ENCODE peak calls at places on chromosomes 5 and 9, in nine cellular contexts. V, K, M, H, F, S, X, Y and P are unnamed samples.

GRCh38 chr9:99474186-99474585 is 252.1 kb downstream of the SEC61B start:
- DNase-seq in V (no peak), K (no peak), M (no peak), H (no peak), F (no peak), S (no peak), X (no peak), Y (no peak), P (no peak)

GRCh38 chr5:75964008-75964407 is 119.2 kb upstream of the SV2C start:
- DNase-seq in V (no peak), K (no peak), M (no peak), H (no peak), F (no peak), S (no peak), X (no peak), Y (no peak), P (no peak)

GRCh38 chr5:175861337-175862130 is 9.8 kb upstream of the CPLX2 start:
- DNase-seq in V (peak), K (no peak), M (no peak), H (peak), F (peak), S (no peak), X (no peak), Y (no peak), P (no peak)

GRCh38 chr5:73945505-73945904 is 319.5 kb downstream of the ARHGEF28 start:
- DNase-seq in V (peak), K (no peak), M (no peak), H (no peak), F (peak), S (no peak), X (no peak), Y (no peak), P (no peak)

GRCh38 chr9:12884736-12885395 is 110.0 kb downstream of the LURAP1L start:
- DNase-seq in V (peak), K (no peak), M (no peak), H (no peak), F (peak), S (no peak), X (no peak), Y (peak), P (peak)

GRCh38 chr5:54443264-54443663 is 12.2 kb upstream of the HSPB3 start:
- DNase-seq in V (peak), K (no peak), M (no peak), H (no peak), F (peak), S (no peak), X (no peak), Y (peak), P (no peak)

GRCh38 chr9:71896762-71897161 is 14.2 kb downstream of the ABHD17B start:
- DNase-seq in V (no peak), K (no peak), M (no peak), H (no peak), F (no peak), S (no peak), X (no peak), Y (no peak), P (no peak)

GRCh38 chr5:82820958-82821880 is 256.0 kb downstream of the TMEM167A start:
- DNase-seq in V (peak), K (no peak), M (no peak), H (no peak), F (no peak), S (no peak), X (no peak), Y (no peak), P (no peak)

GRCh38 chr9:136722093-136722968 is 10.0 kb downstream of the DIPK1B start:
- DNase-seq in V (no peak), K (no peak), M (no peak), H (no peak), F (no peak), S (no peak), X (no peak), Y (no peak), P (no peak)

GRCh38 chr5:1791176-1791575 is 8.5 kb downstream of the MRPL36 start:
- DNase-seq in V (no peak), K (no peak), M (no peak), H (no peak), F (no peak), S (no peak), X (no peak), Y (no peak), P (no peak)

GRCh38 chr9:86200599-86201162 is 58.8 kb downstream of the C9orf153 start:
- DNase-seq in V (no peak), K (no peak), M (no peak), H (no peak), F (no peak), S (no peak), X (no peak), Y (no peak), P (no peak)

GRCh38 chr9:6667633-6668280 is 22.2 kb upstream of the GLDC start:
- DNase-seq in V (peak), K (no peak), M (no peak), H (no peak), F (peak), S (no peak), X (no peak), Y (peak), P (peak)

GRCh38 chr5:134523543-134524136 is 1.8 kb upstream of the JADE2 start:
- DNase-seq in V (no peak), K (no peak), M (no peak), H (no peak), F (no peak), S (no peak), X (no peak), Y (no peak), P (no peak)
- H3K4me3 ChIP-seq in V (peak), K (peak), M (peak), H (peak), F (peak), S (peak), X (peak), Y (peak), P (peak)

GRCh38 chr5:43193952-43194321 is 1.9 kb downstream of the NIM1K start:
- DNase-seq in V (peak), K (no peak), M (no peak), H (no peak), F (no peak), S (no peak), X (no peak), Y (no peak), P (no peak)
- H3K4me3 ChIP-seq in V (peak), K (peak), M (peak), H (peak), F (peak), S (no peak), X (no peak), Y (peak), P (peak)

DNA sequence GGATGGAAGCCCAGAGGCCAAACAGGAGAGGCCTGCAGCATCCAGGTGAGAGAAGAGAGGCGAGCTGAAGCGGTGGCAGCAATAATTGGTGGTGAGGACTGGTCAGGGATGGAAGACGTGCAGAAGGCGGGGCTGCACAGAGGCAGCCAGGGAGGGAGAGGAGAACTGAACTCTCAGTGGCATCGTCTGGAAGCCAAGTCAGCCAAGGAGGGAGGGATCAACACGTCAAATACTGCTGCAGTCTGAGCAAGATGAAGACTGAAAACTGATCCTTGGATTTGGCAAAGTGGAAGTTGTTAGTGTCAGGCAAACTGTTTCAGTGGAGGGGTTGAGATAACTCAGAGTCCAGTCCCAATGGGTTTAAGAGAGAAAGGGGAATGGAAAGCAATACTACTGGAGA is 145.4 kb downstream of the CDK5RAP2 start:
- DNase-seq in V (no peak), K (no peak), M (no peak), H (peak), F (no peak), S (no peak), X (no peak), Y (peak), P (peak)
- H3K4me3 ChIP-seq in V (no peak), K (no peak), M (no peak), H (no peak), F (no peak), S (no peak), X (no peak), Y (no peak), P (no peak)

DNA sequence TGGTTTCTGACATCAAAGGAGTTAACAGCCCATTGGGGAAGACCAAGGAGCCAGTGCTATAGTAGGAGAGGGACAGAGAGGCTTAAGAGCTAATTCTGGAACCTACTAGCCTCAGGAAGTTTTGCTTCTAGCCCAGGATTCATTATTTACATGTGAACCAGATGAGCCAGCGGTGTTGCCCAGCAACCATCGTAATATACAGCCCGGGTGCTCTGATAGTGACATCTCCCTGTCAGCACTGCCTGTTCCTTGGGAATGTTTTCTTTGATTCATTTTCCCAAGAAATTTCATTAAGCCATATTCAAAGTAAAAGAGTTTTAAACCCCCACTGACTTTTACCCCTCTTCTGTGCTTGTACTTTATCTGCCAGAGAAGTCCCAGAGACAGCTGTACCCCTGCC is 217.4 kb upstream of the ADAMTSL1 start:
- DNase-seq in V (no peak), K (no peak), M (no peak), H (no peak), F (no peak), S (no peak), X (no peak), Y (peak), P (no peak)
- H3K4me3 ChIP-seq in V (no peak), K (no peak), M (no peak), H (no peak), F (no peak), S (no peak), X (no peak), Y (no peak), P (no peak)

GRCh38 chr5:173920024-173920753 is 32.0 kb downstream of the CPEB4 start:
- DNase-seq in V (peak), K (no peak), M (peak), H (no peak), F (no peak), S (no peak), X (no peak), Y (no peak), P (no peak)
- H3K4me3 ChIP-seq in V (peak), K (no peak), M (no peak), H (peak), F (peak), S (no peak), X (no peak), Y (no peak), P (no peak)

GRCh38 chr5:114361724-114362196 is at the start of gene KCNN2:
- DNase-seq in V (peak), K (peak), M (peak), H (peak), F (peak), S (peak), X (peak), Y (peak), P (peak)

GRCh38 chr5:114362197-114362976 is 517 bp downstream of the KCNN2 start:
- DNase-seq in V (peak), K (no peak), M (peak), H (no peak), F (peak), S (no peak), X (no peak), Y (peak), P (no peak)

GRCh38 chr5:114358329-114358728 is 3.5 kb upstream of the KCNN2 start:
- DNase-seq in V (no peak), K (no peak), M (no peak), H (no peak), F (no peak), S (no peak), X (no peak), Y (no peak), P (no peak)

GRCh38 chr5:114360816-114361723 is 800 bp upstream of the KCNN2 start:
- DNase-seq in V (peak), K (no peak), M (peak), H (peak), F (peak), S (peak), X (peak), Y (no peak), P (no peak)

DNA sequence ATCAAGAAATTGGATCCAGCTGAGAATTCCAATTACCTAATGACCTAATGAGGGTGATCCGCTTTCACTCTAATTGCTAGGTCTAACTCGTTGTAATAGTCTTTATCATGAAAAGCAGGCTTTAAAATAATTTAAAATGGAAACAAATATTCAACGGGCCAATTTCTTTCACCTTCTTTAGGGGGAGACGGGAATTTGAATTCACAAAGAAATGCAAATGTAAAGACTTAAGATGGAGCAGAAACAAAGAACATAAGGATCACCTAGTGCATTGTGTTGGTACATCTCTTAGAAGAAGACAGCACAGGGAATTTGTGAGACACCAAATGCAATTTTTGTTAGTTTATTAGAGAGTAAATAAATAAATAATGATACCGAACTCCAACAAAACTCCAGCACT is 1.5 kb upstream of the KCNN2 start:
- DNase-seq in V (peak), K (no peak), M (no peak), H (no peak), F (no peak), S (no peak), X (no peak), Y (no peak), P (no peak)
- H3K4me3 ChIP-seq in V (peak), K (peak), M (peak), H (peak), F (peak), S (peak), X (peak), Y (no peak), P (no peak)

GRCh38 chr5:113989278-113989912 is 372.5 kb upstream of the KCNN2 start:
- DNase-seq in V (no peak), K (no peak), M (no peak), H (no peak), F (no peak), S (no peak), X (no peak), Y (no peak), P (no peak)
- H3K4me3 ChIP-seq in V (no peak), K (no peak), M (no peak), H (no peak), F (peak), S (no peak), X (no peak), Y (no peak), P (no peak)